ENCODE peak calls at places on chromosome 10, in five cellular contexts. One of them, this sample, is unnamed.
A peak's percentile ranks its signal among the peaks of the same experiment; 100 is the strongest.

GRCh38 chr10:22643116-22643515 is 71.3 kb downstream of the PIP4K2A start:
- DNase-seq in spleen: no peak
- DNase-seq in HCT116: no peak
- DNase-seq in esophagus muscularis mucosa: no peak
- DNase-seq in transverse colon: no peak
- DNase-seq in this sample: no peak

GRCh38 chr10:8069627-8070026 is 15.1 kb downstream of the GATA3 start:
- DNase-seq in spleen: no peak
- DNase-seq in HCT116: no peak
- DNase-seq in esophagus muscularis mucosa: no peak
- DNase-seq in transverse colon: no peak
- DNase-seq in this sample: no peak

GRCh38 chr10:31320179-31320597 is 1.2 kb downstream of the ZEB1 start:
- DNase-seq in spleen: no peak
- DNase-seq in HCT116: no peak
- DNase-seq in esophagus muscularis mucosa: no peak
- DNase-seq in transverse colon: peak; percentile 42
- DNase-seq in this sample: peak; percentile 31

GRCh38 chr10:33277135-33277536 is 57.3 kb downstream of the NRP1 start:
- DNase-seq in spleen: no peak
- DNase-seq in HCT116: no peak
- DNase-seq in esophagus muscularis mucosa: no peak
- DNase-seq in transverse colon: no peak
- DNase-seq in this sample: peak; percentile 29

GRCh38 chr10:34964166-34964800 is 125.9 kb downstream of the CUL2 start:
- DNase-seq in spleen: peak; percentile 48
- DNase-seq in HCT116: no peak
- DNase-seq in esophagus muscularis mucosa: no peak
- DNase-seq in transverse colon: no peak
- DNase-seq in this sample: no peak

GRCh38 chr10:86253171-86254072 is 113.2 kb downstream of the GRID1 start:
- DNase-seq in spleen: peak; percentile 68
- DNase-seq in HCT116: no peak
- DNase-seq in esophagus muscularis mucosa: no peak
- DNase-seq in transverse colon: no peak
- DNase-seq in this sample: peak; percentile 21

GRCh38 chr10:70575874-70576802 is 26.4 kb downstream of the PRF1 start:
- DNase-seq in spleen: no peak
- DNase-seq in HCT116: peak; percentile 84
- DNase-seq in esophagus muscularis mucosa: no peak
- DNase-seq in transverse colon: peak; percentile 66
- DNase-seq in this sample: peak; percentile 75

GRCh38 chr10:73253226-73253557 is 748 bp upstream of the MRPS16 start:
- DNase-seq in spleen: no peak
- DNase-seq in HCT116: no peak
- DNase-seq in esophagus muscularis mucosa: no peak
- DNase-seq in transverse colon: no peak
- DNase-seq in this sample: no peak

GRCh38 chr10:86972613-86973380 is 4.5 kb downstream of the ADIRF start:
- DNase-seq in spleen: no peak
- DNase-seq in HCT116: no peak
- DNase-seq in esophagus muscularis mucosa: peak; percentile 92
- DNase-seq in transverse colon: no peak
- DNase-seq in this sample: no peak

GRCh38 chr10:5679606-5680005 is 5.0 kb upstream of the TASOR2 start:
- DNase-seq in spleen: no peak
- DNase-seq in HCT116: no peak
- DNase-seq in esophagus muscularis mucosa: no peak
- DNase-seq in transverse colon: no peak
- DNase-seq in this sample: no peak

GRCh38 chr10:26432938-26433337 is 5.2 kb upstream of the APBB1IP start:
- DNase-seq in spleen: no peak
- DNase-seq in HCT116: no peak
- DNase-seq in esophagus muscularis mucosa: no peak
- DNase-seq in transverse colon: no peak
- DNase-seq in this sample: no peak

GRCh38 chr10:97683556-97684357 is 3.3 kb downstream of the AVPI1 start:
- DNase-seq in spleen: no peak
- DNase-seq in HCT116: no peak
- DNase-seq in esophagus muscularis mucosa: no peak
- DNase-seq in transverse colon: peak; percentile 68
- DNase-seq in this sample: peak; percentile 37

GRCh38 chr10:30701471-30702173 is 72.1 kb upstream of the LYZL2 start:
- DNase-seq in spleen: peak; percentile 90
- DNase-seq in HCT116: no peak
- DNase-seq in esophagus muscularis mucosa: no peak
- DNase-seq in transverse colon: peak; percentile 69
- DNase-seq in this sample: peak; percentile 31

GRCh38 chr10:80718024-80718423 is 180.3 kb downstream of the SH2D4B start:
- DNase-seq in spleen: no peak
- DNase-seq in HCT116: no peak
- DNase-seq in esophagus muscularis mucosa: no peak
- DNase-seq in transverse colon: no peak
- DNase-seq in this sample: no peak

GRCh38 chr10:69124558-69125121 is 662 bp downstream of the VPS26A start:
- DNase-seq in spleen: peak; percentile 85
- DNase-seq in HCT116: peak; percentile 26
- DNase-seq in esophagus muscularis mucosa: no peak
- DNase-seq in transverse colon: peak; percentile 72
- DNase-seq in this sample: peak; percentile 56

GRCh38 chr10:64396105-64396504 is 874.9 kb downstream of the REEP3 start:
- DNase-seq in spleen: no peak
- DNase-seq in HCT116: no peak
- DNase-seq in esophagus muscularis mucosa: no peak
- DNase-seq in transverse colon: no peak
- DNase-seq in this sample: no peak

GRCh38 chr10:6174201-6174874 is 28.4 kb upstream of the PFKFB3 start:
- DNase-seq in spleen: no peak
- DNase-seq in HCT116: no peak
- DNase-seq in esophagus muscularis mucosa: no peak
- DNase-seq in transverse colon: no peak
- DNase-seq in this sample: no peak

GRCh38 chr10:70480254-70480861 is 1.8 kb downstream of the PALD1 start:
- DNase-seq in spleen: no peak
- DNase-seq in HCT116: no peak
- DNase-seq in esophagus muscularis mucosa: no peak
- DNase-seq in transverse colon: peak; percentile 46
- DNase-seq in this sample: no peak

GRCh38 chr10:53477313-53477675 is 704.7 kb upstream of the MBL2 start:
- DNase-seq in spleen: no peak
- DNase-seq in HCT116: no peak
- DNase-seq in esophagus muscularis mucosa: no peak
- DNase-seq in transverse colon: no peak
- DNase-seq in this sample: no peak

GRCh38 chr10:53479365-53479764 is 706.8 kb upstream of the MBL2 start:
- DNase-seq in spleen: no peak
- DNase-seq in HCT116: no peak
- DNase-seq in esophagus muscularis mucosa: no peak
- DNase-seq in transverse colon: no peak
- DNase-seq in this sample: no peak

GRCh38 chr10:53476650-53477312 is 704.2 kb upstream of the MBL2 start:
- DNase-seq in spleen: no peak
- DNase-seq in HCT116: no peak
- DNase-seq in esophagus muscularis mucosa: no peak
- DNase-seq in transverse colon: no peak
- DNase-seq in this sample: no peak
- H3K27ac ChIP-seq in spleen: no peak overlapping the region
- H3K27ac ChIP-seq in HCT116: no peak overlapping the region
- H3K27ac ChIP-seq in esophagus muscularis mucosa: no peak overlapping the region
- H3K27ac ChIP-seq in transverse colon: no peak overlapping the region
- H3K27ac ChIP-seq in this sample: no peak overlapping the region

DNA sequence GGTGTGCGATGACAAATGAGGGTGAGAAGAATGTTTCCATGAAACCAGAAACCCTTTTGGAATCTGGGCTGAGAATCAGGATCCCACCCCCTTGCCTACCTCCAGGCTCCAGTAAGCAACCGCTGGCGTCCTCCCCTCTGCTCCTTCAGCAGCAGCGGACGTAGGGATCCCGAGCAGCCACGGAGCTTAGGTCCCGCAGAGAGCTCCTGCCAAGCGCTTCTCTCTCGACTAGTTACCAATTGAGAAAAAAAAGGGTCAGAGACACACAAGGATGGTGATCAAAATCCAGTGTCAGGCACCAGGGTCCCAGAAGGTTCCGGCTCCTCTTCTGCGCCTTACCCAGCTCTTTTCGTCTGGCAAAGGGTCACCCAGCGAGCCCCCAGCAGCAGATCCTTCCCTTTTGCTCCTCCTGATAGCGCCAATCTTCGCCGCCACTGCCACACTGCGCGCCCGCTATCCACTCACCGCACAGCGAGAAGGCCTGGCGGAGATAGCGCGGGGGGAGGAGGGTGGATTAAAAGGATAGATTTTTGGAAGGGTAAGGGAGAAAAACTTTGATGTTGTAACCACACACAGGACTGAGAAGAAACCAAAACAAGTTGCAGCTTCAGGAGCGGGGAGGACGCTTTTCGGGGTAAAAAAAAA is 733.4 kb downstream of the ZWINT start:
- DNase-seq in spleen: no peak
- DNase-seq in HCT116: no peak
- DNase-seq in esophagus muscularis mucosa: no peak
- DNase-seq in transverse colon: no peak
- DNase-seq in this sample: no peak
- TF ChIP-seq POLR2AphosphoS5 in spleen: no peak
- TF ChIP-seq POLR2AphosphoS5 in HCT116: no peak
- TF ChIP-seq POLR2AphosphoS5 in esophagus muscularis mucosa: no peak
- TF ChIP-seq POLR2AphosphoS5 in transverse colon: no peak
- TF ChIP-seq POLR2AphosphoS5 in this sample: no peak

GRCh38 chr10:124741922-124742417 is 2.2 kb downstream of the FAM53B start:
- DNase-seq in spleen: peak; percentile 51
- DNase-seq in HCT116: no peak
- DNase-seq in esophagus muscularis mucosa: no peak
- DNase-seq in transverse colon: peak; percentile 19
- DNase-seq in this sample: no peak

GRCh38 chr10:124741281-124741921 is 2.8 kb downstream of the FAM53B start:
- DNase-seq in spleen: peak; percentile 91
- DNase-seq in HCT116: peak; percentile 50
- DNase-seq in esophagus muscularis mucosa: no peak
- DNase-seq in transverse colon: peak; percentile 91
- DNase-seq in this sample: peak; percentile 87

GRCh38 chr10:124743188-124744046 is 761 bp downstream of the FAM53B start:
- DNase-seq in spleen: peak; percentile 92
- DNase-seq in HCT116: no peak
- DNase-seq in esophagus muscularis mucosa: peak; percentile 92
- DNase-seq in transverse colon: no peak
- DNase-seq in this sample: peak; percentile 46

GRCh38 chr10:124744047-124744687 is at the start of gene FAM53B:
- DNase-seq in spleen: peak; percentile 96
- DNase-seq in HCT116: peak; percentile 56
- DNase-seq in esophagus muscularis mucosa: peak; percentile 91
- DNase-seq in transverse colon: peak; percentile 88
- DNase-seq in this sample: peak; percentile 87

DNA sequence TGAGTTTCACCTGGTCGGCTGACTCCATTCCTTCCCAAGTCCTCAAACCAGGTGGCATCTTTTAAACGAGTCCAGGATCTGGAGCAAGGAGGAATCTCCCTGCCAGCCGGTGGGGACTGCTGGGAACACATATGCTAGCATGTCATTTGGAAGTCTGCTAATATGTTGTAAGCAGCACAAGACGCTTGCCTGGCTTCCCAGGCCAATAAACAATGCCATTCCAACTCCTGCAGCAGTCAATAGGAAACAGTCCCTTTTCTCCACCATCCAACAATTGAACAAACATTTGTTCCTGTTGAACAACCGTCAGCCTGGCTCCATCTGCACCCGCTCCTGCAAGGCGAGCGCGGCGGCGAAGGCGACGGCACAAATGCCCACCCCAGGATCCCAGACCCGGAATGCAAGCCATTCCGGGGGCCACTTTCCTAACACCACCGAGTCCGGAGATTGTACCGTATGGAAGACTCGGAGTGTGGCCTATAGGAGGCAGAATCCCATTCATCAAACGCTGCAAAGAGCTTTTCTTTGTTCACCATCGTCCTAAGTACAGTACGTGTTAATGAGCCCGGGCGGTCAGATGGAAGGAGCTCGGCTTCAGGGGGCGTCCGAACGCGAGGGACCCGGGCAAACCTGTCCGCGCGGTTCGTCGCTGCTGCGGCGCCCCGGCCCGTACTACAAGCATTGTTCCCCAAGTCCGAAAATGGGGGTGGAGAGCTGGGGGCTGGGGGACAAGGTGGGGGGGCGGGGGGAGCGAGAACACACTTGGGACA is 1.6 kb downstream of the FAM53B start:
- DNase-seq in spleen: peak; percentile 85
- DNase-seq in HCT116: no peak
- DNase-seq in esophagus muscularis mucosa: no peak
- DNase-seq in transverse colon: no peak
- DNase-seq in this sample: no peak
- H3K27ac ChIP-seq in spleen: peak overlapping the region; percentile 88
- H3K27ac ChIP-seq in HCT116: no peak overlapping the region
- H3K27ac ChIP-seq in esophagus muscularis mucosa: peak overlapping the region; percentile 89
- H3K27ac ChIP-seq in transverse colon: peak overlapping the region; percentile 91
- H3K27ac ChIP-seq in this sample: peak overlapping the region; percentile 94

GRCh38 chr10:95359466-95359865 is 68.7 kb upstream of the PDLIM1 start:
- DNase-seq in spleen: no peak
- DNase-seq in HCT116: no peak
- DNase-seq in esophagus muscularis mucosa: no peak
- DNase-seq in transverse colon: no peak
- DNase-seq in this sample: no peak

GRCh38 chr10:95353123-95353522 is 62.3 kb upstream of the PDLIM1 start:
- DNase-seq in spleen: no peak
- DNase-seq in HCT116: no peak
- DNase-seq in esophagus muscularis mucosa: no peak
- DNase-seq in transverse colon: no peak
- DNase-seq in this sample: no peak

GRCh38 chr10:95355241-95355779 is 64.5 kb upstream of the PDLIM1 start:
- DNase-seq in spleen: no peak
- DNase-seq in HCT116: no peak
- DNase-seq in esophagus muscularis mucosa: no peak
- DNase-seq in transverse colon: no peak
- DNase-seq in this sample: no peak

GRCh38 chr10:95354130-95354529 is 63.3 kb upstream of the PDLIM1 start:
- DNase-seq in spleen: no peak
- DNase-seq in HCT116: no peak
- DNase-seq in esophagus muscularis mucosa: no peak
- DNase-seq in transverse colon: no peak
- DNase-seq in this sample: no peak

DNA sequence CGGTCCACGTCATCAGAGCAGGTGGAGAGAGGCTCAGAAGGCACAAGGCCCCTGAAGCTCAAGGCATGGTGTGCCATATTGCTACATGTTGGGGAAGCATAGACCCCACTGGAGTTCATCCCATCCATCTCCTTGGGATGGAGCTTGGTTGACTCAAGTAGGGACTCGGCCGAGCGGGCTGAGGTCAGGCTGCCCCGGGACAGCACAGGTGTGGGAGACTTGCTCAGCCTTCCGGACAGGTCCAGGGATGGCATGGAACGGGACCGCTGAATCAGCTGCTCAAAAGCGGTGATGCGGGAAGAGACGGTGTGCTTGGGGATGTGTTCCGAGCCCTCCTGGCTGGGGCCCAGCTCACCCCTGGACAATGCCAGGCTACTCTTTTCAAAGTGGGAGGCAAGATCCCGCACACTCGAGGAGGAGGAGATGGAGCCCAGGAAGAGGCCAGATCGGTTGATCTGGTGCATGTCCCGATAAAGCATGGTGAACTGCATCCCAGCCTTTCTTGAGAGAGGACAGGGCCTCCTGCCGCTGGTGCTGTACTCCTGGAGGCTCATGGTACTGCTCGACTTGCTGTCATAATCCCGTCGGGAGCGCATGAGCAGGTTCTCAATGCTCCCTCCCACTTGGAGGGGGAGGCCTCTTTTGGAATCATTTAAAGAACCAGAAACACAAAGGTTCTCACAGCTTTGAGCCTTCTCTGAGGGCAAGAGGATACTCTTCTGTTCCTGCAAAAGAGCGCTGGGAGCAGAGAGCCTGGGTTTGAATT is 65.6 kb upstream of the PDLIM1 start:
- DNase-seq in spleen: peak; percentile 53
- DNase-seq in HCT116: no peak
- DNase-seq in esophagus muscularis mucosa: no peak
- DNase-seq in transverse colon: no peak
- DNase-seq in this sample: no peak
- TF ChIP-seq POLR2AphosphoS5 in spleen: no peak
- TF ChIP-seq POLR2AphosphoS5 in HCT116: no peak
- TF ChIP-seq POLR2AphosphoS5 in esophagus muscularis mucosa: no peak
- TF ChIP-seq POLR2AphosphoS5 in transverse colon: no peak
- TF ChIP-seq POLR2AphosphoS5 in this sample: no peak

This sample was measured in stomach.